ENCODE peak calls at places on chromosome 11, in eight cellular contexts. N is NCI-H1092; X is omental fat pad; H is GM12891; A is stimulated activated CD4-positive, alpha-beta T cell treated with anti-CD3 and anti-CD28 coated beads, Interleukin-12 subunit alpha, Interleukin-12 subunit beta, amount 100 ng/mL, for 48 hours; Z is NCI-H446; G is ACHN; C is mucosa of gallbladder. I is an unnamed sample.

GRCh38 chr11:101914349-101914736 is 467 bp upstream of the CEP126 start:
- DNase-seq in C (peak; percentile 16), X (no peak), Z (no peak), H (no peak), N (no peak), G (peak; percentile 12), A (no peak), I (peak; percentile 41)

GRCh38 chr11:114087028-114087427 is 27.5 kb downstream of the ZBTB16 start:
- DNase-seq in Z (no peak), N (no peak), H (no peak), X (no peak), A (no peak), G (no peak), C (no peak), I (no peak)

GRCh38 chr11:65121447-65121864 is 478 bp downstream of the FAU start:
- DNase-seq in N (no peak), G (no peak), H (no peak), C (no peak), Z (no peak), A (no peak), X (no peak), I (no peak)

GRCh38 chr11:69744435-69744834 is 30.7 kb downstream of the FGF4 start:
- DNase-seq in G (peak; percentile 44), C (no peak), X (no peak), N (no peak), A (no peak), Z (no peak), H (no peak), I (peak; percentile 92)

GRCh38 chr11:34379081-34379480 is 21.3 kb upstream of the ABTB2 start:
- DNase-seq in N (no peak), H (no peak), C (no peak), Z (no peak), G (no peak), A (no peak), X (no peak), I (peak; percentile 78)

GRCh38 chr11:130644187-130644586 is 195.7 kb downstream of the ADAMTS15 start:
- DNase-seq in X (no peak), N (no peak), A (no peak), H (no peak), G (no peak), C (no peak), Z (no peak), I (no peak)

GRCh38 chr11:4891996-4892640 is 10.4 kb downstream of the OR51T1 start:
- DNase-seq in H (no peak), X (no peak), Z (no peak), N (no peak), A (no peak), G (peak; percentile 71), C (no peak), I (peak; percentile 79)

GRCh38 chr11:12636871-12637410 is 37.3 kb upstream of the TEAD1 start:
- DNase-seq in G (no peak), A (no peak), N (no peak), C (no peak), Z (no peak), H (no peak), X (no peak), I (no peak)

GRCh38 chr11:120223793-120224192 is 13.0 kb downstream of the OAF start:
- DNase-seq in A (no peak), C (no peak), N (no peak), X (no peak), G (no peak), H (no peak), Z (no peak), I (no peak)

GRCh38 chr11:128757235-128757711 is 63.4 kb downstream of the FLI1 start:
- DNase-seq in N (no peak), A (peak; percentile 63), Z (no peak), C (peak; percentile 48), G (peak; percentile 12), H (peak; percentile 51), X (no peak), I (peak; percentile 41)

GRCh38 chr11:10382518-10382917 is 72.5 kb upstream of the AMPD3 start:
- DNase-seq in A (no peak), X (no peak), Z (no peak), H (no peak), C (no peak), G (peak; percentile 4), N (no peak), I (peak; percentile 21)

GRCh38 chr11:35145249-35145648 is 6.3 kb downstream of the CD44 start:
- DNase-seq in G (peak; percentile 9), Z (peak; percentile 70), N (no peak), C (no peak), A (no peak), X (no peak), H (no peak), I (no peak)

GRCh38 chr11:84993386-84993785 is 633.8 kb downstream of the DLG2 start:
- DNase-seq in Z (no peak), C (no peak), G (peak; percentile 19), A (no peak), H (no peak), X (no peak), N (no peak), I (peak; percentile 19)

GRCh38 chr11:82270870-82271269 is 462.8 kb downstream of the FAM181B start:
- DNase-seq in X (no peak), N (no peak), Z (peak; percentile 70), G (no peak), H (no peak), C (no peak), A (no peak), I (no peak)

GRCh38 chr11:10208045-10208674 is 85.9 kb downstream of the SBF2 start:
- DNase-seq in N (no peak), C (no peak), G (peak; percentile 47), X (no peak), H (no peak), A (peak; percentile 4), Z (peak; percentile 59), I (peak; percentile 58)

GRCh38 chr11:72129381-72129780 is 6.1 kb upstream of the FOLR3 start:
- DNase-seq in H (no peak), C (no peak), N (no peak), G (no peak), Z (no peak), A (no peak), X (no peak), I (no peak)

GRCh38 chr11:127006311-127006710 is 5.7 kb upstream of the KIRREL3 start:
- DNase-seq in A (no peak), X (no peak), G (no peak), H (no peak), Z (no peak), C (no peak), N (no peak), I (peak; percentile 52)

GRCh38 chr11:94636388-94636787 is 69.2 kb downstream of the PIWIL4 start:
- DNase-seq in A (no peak), X (no peak), C (no peak), G (no peak), Z (no peak), H (no peak), N (no peak), I (no peak)